ENCODE peak calls at places on chromosomes 3 and 15, in four cellular contexts. X is tibial artery, B is K562, F is cardiac muscle cell. G is an unnamed sample.

GRCh38 chr3:40895109-40895508 is 304.2 kb upstream of the CTNNB1 start:
- DNase-seq in X (no peak), F (no peak), B (no peak), G (no peak)

GRCh38 chr15:41796457-41796856 is 22.2 kb downstream of the MAPKBP1 start:
- DNase-seq in F (no peak), B (no peak), X (no peak), G (peak; percentile 89)

GRCh38 chr3:41176554-41176953 is 22.8 kb upstream of the CTNNB1 start:
- DNase-seq in X (no peak), B (no peak), F (peak; percentile 38), G (peak; percentile 59)

GRCh38 chr3:42090973-42091731 is at the start of gene TRAK1:
- DNase-seq in X (no peak), F (no peak), B (no peak), G (peak; percentile 66)

GRCh38 chr15:60591491-60592385 is 112.8 kb upstream of the ICE2 start:
- DNase-seq in F (peak; percentile 81), X (peak; percentile 36), B (no peak), G (no peak)

GRCh38 chr3:182726258-182727142 is 66.8 kb upstream of the ATP11B start:
- DNase-seq in X (no peak), F (no peak), B (no peak), G (no peak)

GRCh38 chr3:185561374-185561943 is 9.1 kb upstream of the LIPH start:
- DNase-seq in F (no peak), B (no peak), X (no peak), G (no peak)

GRCh38 chr3:52031896-52032295 is 24.5 kb downstream of the DUSP7 start:
- DNase-seq in X (no peak), F (no peak), B (no peak), G (no peak)

GRCh38 chr3:114789803-114790202 is 357.3 kb downstream of the ZBTB20 start:
- DNase-seq in X (no peak), B (no peak), F (no peak), G (no peak)

GRCh38 chr3:55805169-55805568 is 318.1 kb upstream of the WNT5A start:
- DNase-seq in F (no peak), X (no peak), B (no peak), G (no peak)

GRCh38 chr3:77197408-77197807 is 157.5 kb downstream of the ROBO2 start:
- DNase-seq in F (no peak), B (no peak), X (no peak), G (no peak)

GRCh38 chr3:37064747-37065146 is 71.4 kb downstream of the MLH1 start:
- DNase-seq in B (no peak), F (no peak), X (no peak), G (peak; percentile 28)

GRCh38 chr3:88235102-88235501 is 85.3 kb downstream of the C3orf38 start:
- DNase-seq in F (no peak), B (no peak), X (no peak), G (no peak)

GRCh38 chr3:124529826-124530571 is 200.3 kb upstream of the UMPS start:
- DNase-seq in F (no peak), X (no peak), B (no peak), G (no peak)

GRCh38 chr15:58440181-58440910 is 8.6 kb downstream of the LIPC start:
- DNase-seq in B (no peak), X (peak; percentile 30), F (no peak), G (peak; percentile 39)

GRCh38 chr15:43329222-43329959 is 982 bp downstream of the LCMT2 start:
- DNase-seq in X (peak; percentile 27), F (no peak), B (peak; percentile 18), G (peak; percentile 51)

GRCh38 chr15:32651229-32651837 is 9.8 kb downstream of the SCG5 start:
- DNase-seq in X (no peak), B (peak; percentile 74), F (peak; percentile 71), G (peak; percentile 60)

GRCh38 chr15:51243774-51244173 is 94.6 kb downstream of the CYP19A1 start:
- DNase-seq in F (no peak), X (no peak), B (no peak), G (no peak)

GRCh38 chr3:170751083-170751893 is 118.7 kb downstream of the RPL22L1 start:
- DNase-seq in B (no peak), X (peak; percentile 54), F (no peak), G (peak; percentile 85)

GRCh38 chr3:39809995-39810595 is 686 bp downstream of the MYRIP start:
- DNase-seq in X (no peak), B (no peak), F (peak; percentile 6), G (no peak)

GRCh38 chr3:186930639-186931486 is 537 bp downstream of the ST6GAL1 start:
- DNase-seq in F (peak; percentile 84), B (peak; percentile 74), X (peak; percentile 69), G (peak; percentile 26)

GRCh38 chr15:52113246-52113645 is 671 bp upstream of the BCL2L10 start:
- DNase-seq in F (no peak), X (no peak), B (no peak), G (no peak)

GRCh38 chr15:49876401-49877038 is 242.5 kb downstream of the ATP8B4 start:
- DNase-seq in X (peak; percentile 35), F (peak; percentile 17), B (no peak), G (peak; percentile 75)

GRCh38 chr3:42228796-42229195 is 37.2 kb downstream of the CCK start:
- DNase-seq in F (no peak), B (no peak), X (no peak), G (no peak)

GRCh38 chr3:100968908-100969556 is 24.2 kb downstream of the ABI3BP start:
- DNase-seq in X (peak; percentile 37), F (no peak), B (no peak), G (peak; percentile 55)

GRCh38 chr15:73683257-73683623 is 943 bp upstream of the CD276 start:
- DNase-seq in X (no peak), B (no peak), F (no peak), G (no peak)

GRCh38 chr3:169744332-169745054 is 20.4 kb downstream of the TERC start:
- DNase-seq in X (no peak), B (no peak), F (no peak), G (peak; percentile 7)

GRCh38 chr3:126996905-126997304 is 14.0 kb downstream of the PLXNA1 start:
- DNase-seq in B (no peak), X (no peak), F (no peak), G (no peak)

GRCh38 chr3:126995254-126995770 is 12.4 kb downstream of the PLXNA1 start:
- DNase-seq in B (no peak), F (no peak), X (no peak), G (no peak)

GRCh38 chr3:126997455-126998038 is 14.6 kb downstream of the PLXNA1 start:
- DNase-seq in F (no peak), B (no peak), X (no peak), G (no peak)

GRCh38 chr3:126994661-126995161 is 11.8 kb downstream of the PLXNA1 start:
- DNase-seq in X (no peak), B (no peak), F (no peak), G (no peak)

GRCh38 chr3:126995926-126996512 is 13.1 kb downstream of the PLXNA1 start:
- DNase-seq in F (no peak), X (no peak), B (no peak), G (no peak)
- TF ChIP-seq CTCF in F (peak; percentile 7), X (no peak), B (no peak), G (peak; percentile 2)

GRCh38 chr3:119557192-119557873 is 2.1 kb downstream of the CD80 start:
- DNase-seq in X (no peak), B (no peak), F (no peak), G (no peak)
- H3K4me3 ChIP-seq in X (no peak overlapping the region), B (no peak overlapping the region), F (no peak overlapping the region), G (no peak overlapping the region)

DNA sequence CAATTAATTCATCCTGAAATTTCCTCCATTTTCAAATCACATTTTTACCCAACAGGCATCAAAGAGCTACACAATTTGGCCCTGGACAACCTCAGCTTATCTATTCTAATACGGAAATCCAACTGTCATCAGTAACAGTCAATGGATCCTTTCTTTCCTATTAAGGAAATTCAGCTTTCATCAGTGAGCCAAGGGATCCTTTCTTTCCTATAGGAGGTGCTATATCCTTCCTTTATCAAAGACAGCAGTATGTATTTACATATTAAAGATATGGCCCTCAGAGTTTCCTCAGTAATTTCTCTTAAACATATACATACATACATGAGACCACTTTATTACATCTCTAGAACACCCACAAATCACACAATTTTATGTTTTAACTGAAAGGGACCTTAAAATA is 10.1 kb downstream of the DHX36 start:
- DNase-seq in X (no peak), B (no peak), F (no peak), G (no peak)
- TF ChIP-seq CTCF in X (no peak), B (no peak), F (no peak), G (no peak)

DNA sequence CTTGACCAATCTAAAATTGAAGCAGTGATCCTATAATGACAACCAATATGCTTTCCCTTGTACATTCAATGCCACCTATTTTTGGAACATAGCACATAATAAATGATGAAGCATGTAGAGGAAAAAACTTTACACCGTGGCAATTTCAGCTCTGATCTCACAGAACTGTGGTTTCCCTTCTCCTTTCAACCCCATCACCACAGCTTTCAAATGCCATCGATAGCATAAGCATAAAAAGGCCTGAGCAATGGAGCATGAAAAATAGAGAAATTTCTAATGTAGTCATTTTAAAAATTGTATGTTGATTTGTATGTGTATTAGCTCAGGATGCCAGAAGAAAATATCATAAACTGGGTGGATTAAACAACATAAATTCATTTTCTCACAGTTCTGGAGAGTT is 406.0 kb upstream of the TMCO5A start:
- DNase-seq in B (no peak), F (no peak), X (no peak), G (no peak)
- H3K4me3 ChIP-seq in B (no peak overlapping the region), F (no peak overlapping the region), X (no peak overlapping the region), G (no peak overlapping the region)

GRCh38 chr15:100832178-100832942 is 47.3 kb upstream of the ALDH1A3 start:
- DNase-seq in X (no peak), F (no peak), B (no peak), G (no peak)
- TF ChIP-seq CTCF in X (no peak), F (no peak), B (no peak), G (no peak)

G was measured in fibroblast of villous mesenchyme.